ENCODE peak calls at places on chromosomes 4 and X, in nine cellular contexts. One of them, this sample, is unnamed.

GRCh38 chr4:111048316-111048715 is 425.4 kb upstream of the PITX2 start:
- DNase-seq in cerebellum: no peak
- DNase-seq in effector CD4-positive, alpha-beta T cell: no peak
- DNase-seq in AG08395: no peak
- DNase-seq in left lung: no peak
- DNase-seq in AG09309: no peak
- DNase-seq in activated naive CD8-positive, alpha-beta T cell treated with anti-CD3 and anti-CD28 coated beads, Interleukin-2, amount 50 U/mL, for 24 hours: no peak
- DNase-seq in SK-MEL-5: no peak
- DNase-seq in astrocyte: no peak
- DNase-seq in this sample: no peak

GRCh38 chr4:82715731-82716617 is 82.6 kb downstream of the SCD5 start:
- DNase-seq in AG09309: peak; percentile 71
- DNase-seq in AG08395: peak; percentile 70
- DNase-seq in activated naive CD8-positive, alpha-beta T cell treated with anti-CD3 and anti-CD28 coated beads, Interleukin-2, amount 50 U/mL, for 24 hours: no peak
- DNase-seq in left lung: no peak
- DNase-seq in effector CD4-positive, alpha-beta T cell: no peak
- DNase-seq in astrocyte: peak; percentile 49
- DNase-seq in SK-MEL-5: no peak
- DNase-seq in cerebellum: no peak
- DNase-seq in this sample: no peak

GRCh38 chr4:2249526-2249991 is 7.6 kb upstream of the HAUS3 start:
- DNase-seq in astrocyte: no peak
- DNase-seq in cerebellum: no peak
- DNase-seq in AG08395: no peak
- DNase-seq in SK-MEL-5: no peak
- DNase-seq in activated naive CD8-positive, alpha-beta T cell treated with anti-CD3 and anti-CD28 coated beads, Interleukin-2, amount 50 U/mL, for 24 hours: no peak
- DNase-seq in effector CD4-positive, alpha-beta T cell: no peak
- DNase-seq in left lung: peak; percentile 25
- DNase-seq in AG09309: no peak
- DNase-seq in this sample: peak; percentile 29

GRCh38 chr4:182384496-182385155 is 141.4 kb downstream of the TENM3 start:
- DNase-seq in astrocyte: peak; percentile 42
- DNase-seq in left lung: no peak
- DNase-seq in activated naive CD8-positive, alpha-beta T cell treated with anti-CD3 and anti-CD28 coated beads, Interleukin-2, amount 50 U/mL, for 24 hours: no peak
- DNase-seq in AG08395: no peak
- DNase-seq in cerebellum: no peak
- DNase-seq in effector CD4-positive, alpha-beta T cell: no peak
- DNase-seq in AG09309: no peak
- DNase-seq in SK-MEL-5: no peak
- DNase-seq in this sample: no peak

GRCh38 chr4:79197275-79198009 is 128.4 kb downstream of the NAA11 start:
- DNase-seq in effector CD4-positive, alpha-beta T cell: no peak
- DNase-seq in astrocyte: no peak
- DNase-seq in cerebellum: no peak
- DNase-seq in AG08395: no peak
- DNase-seq in SK-MEL-5: no peak
- DNase-seq in left lung: no peak
- DNase-seq in activated naive CD8-positive, alpha-beta T cell treated with anti-CD3 and anti-CD28 coated beads, Interleukin-2, amount 50 U/mL, for 24 hours: no peak
- DNase-seq in AG09309: no peak
- DNase-seq in this sample: no peak

GRCh38 chr4:38870098-38870850 is 2.7 kb downstream of the FAM114A1 start:
- DNase-seq in AG09309: no peak
- DNase-seq in activated naive CD8-positive, alpha-beta T cell treated with anti-CD3 and anti-CD28 coated beads, Interleukin-2, amount 50 U/mL, for 24 hours: no peak
- DNase-seq in SK-MEL-5: peak; percentile 92
- DNase-seq in effector CD4-positive, alpha-beta T cell: no peak
- DNase-seq in left lung: no peak
- DNase-seq in AG08395: peak; percentile 47
- DNase-seq in astrocyte: no peak
- DNase-seq in cerebellum: no peak
- DNase-seq in this sample: no peak

GRCh38 chrX:22800360-22800759 is 199.4 kb upstream of the DDX53 start:
- DNase-seq in SK-MEL-5: peak; percentile 11
- DNase-seq in astrocyte: peak; percentile 91
- DNase-seq in AG09309: peak; percentile 72
- DNase-seq in effector CD4-positive, alpha-beta T cell: no peak
- DNase-seq in AG08395: peak; percentile 16
- DNase-seq in cerebellum: no peak
- DNase-seq in left lung: no peak
- DNase-seq in activated naive CD8-positive, alpha-beta T cell treated with anti-CD3 and anti-CD28 coated beads, Interleukin-2, amount 50 U/mL, for 24 hours: no peak
- DNase-seq in this sample: no peak

GRCh38 chr4:111689214-111689613 is 456.0 kb upstream of the FAM241A start:
- DNase-seq in left lung: no peak
- DNase-seq in AG09309: peak; percentile 28
- DNase-seq in activated naive CD8-positive, alpha-beta T cell treated with anti-CD3 and anti-CD28 coated beads, Interleukin-2, amount 50 U/mL, for 24 hours: no peak
- DNase-seq in AG08395: peak; percentile 58
- DNase-seq in SK-MEL-5: peak; percentile 75
- DNase-seq in cerebellum: no peak
- DNase-seq in effector CD4-positive, alpha-beta T cell: no peak
- DNase-seq in astrocyte: peak; percentile 64
- DNase-seq in this sample: no peak

GRCh38 chrX:123173833-123174232 is 10.2 kb upstream of the GRIA3 start:
- DNase-seq in effector CD4-positive, alpha-beta T cell: no peak
- DNase-seq in SK-MEL-5: peak; percentile 46
- DNase-seq in AG09309: no peak
- DNase-seq in AG08395: no peak
- DNase-seq in activated naive CD8-positive, alpha-beta T cell treated with anti-CD3 and anti-CD28 coated beads, Interleukin-2, amount 50 U/mL, for 24 hours: no peak
- DNase-seq in astrocyte: no peak
- DNase-seq in left lung: no peak
- DNase-seq in cerebellum: no peak
- DNase-seq in this sample: no peak